ENCODE peak calls at places on chromosomes 4 and X, in six cellular contexts. G is cardiac fibroblast, Y is body of pancreas, S is lower lobe of right lung, T is epithelial cell of esophagus, E is GM12864. J is an unnamed sample.

GRCh38 chr4:152485726-152486276 is 50.1 kb downstream of the FBXW7 start:
- DNase-seq in G (peak), Y (no peak), S (no peak), T (peak), E (peak), J (peak)

GRCh38 chrX:63784346-63784901 is 590 bp downstream of the ARHGEF9 start:
- DNase-seq in G (no peak), Y (peak), S (no peak), T (no peak), E (no peak), J (no peak)

GRCh38 chrX:22313757-22314156 is 41.0 kb downstream of the CBLL2 start:
- DNase-seq in G (no peak), Y (no peak), S (no peak), T (no peak), E (no peak), J (no peak)

GRCh38 chr4:159685406-159686092 is 582.7 kb downstream of the RAPGEF2 start:
- DNase-seq in G (peak), Y (no peak), S (no peak), T (no peak), E (no peak), J (no peak)

GRCh38 chr4:1409806-1410425 is 3.7 kb upstream of the NKX1-1 start:
- DNase-seq in G (no peak), Y (no peak), S (peak), T (no peak), E (no peak), J (no peak)

GRCh38 chrX:107715331-107716044 is 60.1 kb downstream of the TSC22D3 start:
- DNase-seq in G (peak), Y (no peak), S (peak), T (peak), E (no peak), J (peak)

GRCh38 chr4:183635333-183635732 is 23.7 kb downstream of the RWDD4 start:
- DNase-seq in G (peak), Y (no peak), S (no peak), T (no peak), E (no peak), J (no peak)

GRCh38 chr4:113837397-113837796 is 75.9 kb upstream of the CAMK2D start:
- DNase-seq in G (peak), Y (no peak), S (no peak), T (peak), E (peak), J (peak)

GRCh38 chr4:158578476-158578875 is 56.8 kb downstream of the RXFP1 start:
- DNase-seq in G (peak), Y (no peak), S (no peak), T (peak), E (no peak), J (peak)

GRCh38 chr4:37188100-37188499 is 56.4 kb upstream of the NWD2 start:
- DNase-seq in G (no peak), Y (no peak), S (no peak), T (no peak), E (no peak), J (no peak)

GRCh38 chr4:22997358-22998224 is 304.9 kb downstream of the GBA3 start:
- DNase-seq in G (no peak), Y (no peak), S (no peak), T (no peak), E (no peak), J (no peak)

GRCh38 chrX:35416783-35417182 is 381.4 kb upstream of the MAGEB16 start:
- DNase-seq in G (no peak), Y (no peak), S (no peak), T (no peak), E (no peak), J (no peak)
- TF ChIP-seq CTCF in G (no peak), Y (no peak), S (no peak), T (no peak), E (no peak), J (no peak)

GRCh38 chr4:71004281-71004851 is 10.9 kb downstream of the DCK start:
- DNase-seq in G (no peak), Y (no peak), S (no peak), T (no peak), E (no peak), J (no peak)
- H3K4me3 ChIP-seq in G (no peak), Y (no peak), S (no peak), T (no peak), E (no peak), J (no peak)

GRCh38 chrX:46573331-46573895 is at the start of gene CHST7:
- DNase-seq in G (peak), Y (peak), S (peak), T (peak), E (no peak), J (peak)
- TF ChIP-seq CTCF in G (peak), Y (no peak), S (no peak), T (no peak), E (no peak), J (peak)

GRCh38 chr4:71774136-71774535 is 9.7 kb downstream of the GC start:
- DNase-seq in G (no peak), Y (no peak), S (no peak), T (no peak), E (no peak), J (no peak)
- H3K4me3 ChIP-seq in G (no peak), Y (no peak), S (no peak), T (no peak), E (no peak), J (no peak)

GRCh38 chrX:130027569-130027968 is 45.1 kb downstream of the BCORL1 start:
- DNase-seq in G (no peak), Y (no peak), S (no peak), T (no peak), E (no peak), J (no peak)

GRCh38 chrX:130024127-130024526 is 41.7 kb downstream of the BCORL1 start:
- DNase-seq in G (peak), Y (peak), S (peak), T (peak), E (peak), J (peak)

GRCh38 chrX:130028196-130028595 is 45.8 kb downstream of the BCORL1 start:
- DNase-seq in G (peak), Y (peak), S (peak), T (peak), E (no peak), J (peak)

GRCh38 chrX:130020661-130021324 is 38.4 kb downstream of the BCORL1 start:
- DNase-seq in G (no peak), Y (no peak), S (no peak), T (no peak), E (no peak), J (no peak)

GRCh38 chrX:130025256-130025655 is 42.8 kb downstream of the BCORL1 start:
- DNase-seq in G (no peak), Y (no peak), S (no peak), T (no peak), E (no peak), J (no peak)
- TF ChIP-seq CTCF in G (no peak), Y (no peak), S (no peak), T (no peak), E (no peak), J (no peak)

DNA sequence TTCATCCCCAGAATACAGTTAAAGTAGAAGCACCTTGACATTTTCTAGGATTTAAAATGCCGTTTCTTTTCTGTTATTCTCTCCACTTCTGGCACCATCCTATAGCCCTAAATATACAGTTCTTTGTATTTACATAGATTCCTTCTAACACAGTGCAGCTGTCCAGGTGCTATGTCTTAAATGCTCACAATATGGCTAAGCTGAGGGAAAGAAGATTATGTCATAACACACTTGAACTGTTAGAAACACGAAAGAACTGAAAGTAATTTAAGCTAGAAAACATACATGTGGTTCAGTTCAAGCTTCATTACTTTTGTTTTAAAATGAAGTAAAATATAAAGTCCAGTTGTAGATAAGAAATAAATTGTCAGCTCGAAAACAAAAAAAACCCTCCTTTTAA is 358.6 kb upstream of the GALNT7 start:
- DNase-seq in G (no peak), Y (no peak), S (no peak), T (no peak), E (no peak), J (no peak)
- H3K4me3 ChIP-seq in G (no peak), Y (no peak), S (no peak), T (no peak), E (no peak), J (no peak)

GRCh38 chrX:131778269-131779218 is 234.7 kb downstream of the OR13H1 start:
- DNase-seq in G (no peak), Y (peak), S (no peak), T (no peak), E (no peak), J (no peak)
- TF ChIP-seq CTCF in G (no peak), Y (peak), S (no peak), T (no peak), E (no peak), J (no peak)

DNA sequence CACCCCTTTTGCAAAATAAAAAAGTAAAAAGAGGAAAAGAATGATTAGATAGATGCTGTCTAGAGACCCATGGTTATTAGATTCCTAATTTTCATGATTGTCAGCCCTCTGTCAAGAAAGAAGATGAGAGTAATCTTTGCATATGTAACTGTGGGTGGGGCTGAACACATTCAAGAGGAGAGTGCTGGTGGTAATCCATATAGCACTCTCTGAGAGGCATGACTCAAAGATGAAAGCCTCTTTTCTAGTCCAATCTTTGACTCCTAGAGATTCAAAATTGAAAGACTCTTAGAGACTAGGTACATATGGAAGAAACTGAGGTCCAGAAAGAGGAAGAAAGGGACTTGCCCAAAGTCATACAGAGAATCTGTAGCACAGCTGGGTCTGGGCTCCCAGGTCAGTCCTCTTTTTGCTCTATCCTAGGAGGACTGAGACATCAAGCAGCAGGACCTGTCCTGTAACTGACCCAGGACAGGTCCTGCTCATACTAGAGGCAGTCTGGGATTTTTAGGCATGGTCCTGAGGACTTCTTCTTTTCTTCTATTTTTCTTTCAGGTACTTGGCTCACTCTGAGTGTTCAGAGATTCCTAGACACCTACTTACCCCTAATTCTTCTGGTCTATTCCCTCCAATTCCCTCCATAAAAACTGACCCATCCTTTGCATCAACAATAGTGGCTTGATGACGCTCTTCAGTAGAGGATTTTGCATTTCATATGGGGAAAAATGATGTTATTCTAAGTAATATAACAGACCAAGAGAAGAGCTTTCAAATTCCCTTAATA is 23.8 kb downstream of the VSIG4 start:
- DNase-seq in G (no peak), Y (no peak), S (no peak), T (no peak), E (no peak), J (no peak)
- H3K4me3 ChIP-seq in G (no peak), Y (no peak), S (peak), T (no peak), E (peak), J (no peak)

DNA sequence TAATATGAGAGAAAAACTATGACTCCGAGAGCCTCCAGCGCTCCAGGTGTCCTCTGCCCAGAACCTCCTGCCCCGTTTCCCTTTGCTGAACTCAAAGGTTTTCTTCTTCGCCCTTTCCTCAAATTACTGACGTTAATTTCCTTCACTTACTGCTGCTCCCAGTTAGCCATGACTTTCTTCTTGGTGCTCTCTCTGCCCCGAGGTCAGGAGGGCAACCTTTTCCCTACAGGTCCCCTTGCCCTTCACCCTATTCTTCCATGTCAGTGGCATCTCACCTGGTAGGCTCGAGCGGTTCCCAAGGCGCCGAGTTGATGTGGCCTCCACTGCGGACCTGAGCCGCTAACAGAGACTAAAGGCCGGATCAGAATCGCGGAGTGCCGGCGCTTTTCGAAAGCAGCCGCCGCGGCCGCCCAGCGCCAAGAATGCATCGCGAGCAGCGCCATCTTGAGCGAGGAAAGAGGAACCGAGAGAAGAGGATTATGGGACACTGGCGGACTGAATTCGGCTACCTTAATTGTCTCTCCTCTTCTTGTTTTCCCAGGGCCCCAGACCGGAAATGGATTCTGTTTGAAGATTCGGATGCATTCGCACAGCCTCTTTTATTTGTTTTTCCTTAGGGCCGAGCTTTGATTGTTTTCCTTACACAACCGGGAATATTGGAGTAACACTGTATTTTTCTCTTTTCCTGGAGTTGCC is at the start of gene ABCB7:
- DNase-seq in G (peak), Y (peak), S (peak), T (peak), E (peak), J (peak)
- TF ChIP-seq CTCF in G (peak), Y (no peak), S (peak), T (no peak), E (no peak), J (peak)

J was measured in AG10803.